ENCODE peak calls at places on chromosomes 3 and 15, in four cellular contexts. Q, P, V and H are unnamed samples.

GRCh38 chr15:80317389-80318169 is 65.6 kb upstream of the CTXND1 start:
- DNase-seq in Q (no peak), P (peak), V (peak), H (no peak)

GRCh38 chr3:184368804-184369183 is 7.3 kb downstream of the POLR2H start:
- DNase-seq in Q (peak), P (peak), V (no peak), H (no peak)

GRCh38 chr3:42670670-42671069 is 14.7 kb upstream of the KLHL40 start:
- DNase-seq in Q (no peak), P (no peak), V (no peak), H (no peak)

GRCh38 chr3:160784853-160785252 is 28.8 kb downstream of the PPM1L start:
- DNase-seq in Q (no peak), P (no peak), V (no peak), H (no peak)

GRCh38 chr3:187274315-187274976 is 17.1 kb downstream of the MASP1 start:
- DNase-seq in Q (no peak), P (no peak), V (no peak), H (no peak)

GRCh38 chr15:36468746-36469145 is 110.7 kb upstream of the CDIN1 start:
- DNase-seq in Q (no peak), P (peak), V (peak), H (peak)

GRCh38 chr15:58410353-58410752 is 21.4 kb upstream of the LIPC start:
- DNase-seq in Q (no peak), P (peak), V (no peak), H (no peak)

GRCh38 chr15:97177135-97177704 is 783.3 kb upstream of the ARRDC4 start:
- DNase-seq in Q (no peak), P (no peak), V (no peak), H (no peak)

GRCh38 chr3:53464424-53464823 is 30.0 kb upstream of the CACNA1D start:
- DNase-seq in Q (no peak), P (no peak), V (no peak), H (no peak)

GRCh38 chr3:120495809-120496208 is 45.0 kb upstream of the FSTL1 start:
- DNase-seq in Q (no peak), P (no peak), V (no peak), H (no peak)

GRCh38 chr15:89845305-89845893 is 30.7 kb upstream of the ANPEP start:
- DNase-seq in Q (no peak), P (peak), V (peak), H (no peak)

GRCh38 chr3:185631508-185632206 is 45.6 kb downstream of the SENP2 start:
- DNase-seq in Q (no peak), P (no peak), V (no peak), H (no peak)

GRCh38 chr3:160180581-160181216 is 44.5 kb upstream of the C3orf80 start:
- DNase-seq in Q (no peak), P (no peak), V (peak), H (no peak)

GRCh38 chr3:35042210-35042960 is 596.9 kb upstream of the ARPP21 start:
- DNase-seq in Q (no peak), P (no peak), V (no peak), H (no peak)

GRCh38 chr3:7760718-7761117 is 740.9 kb upstream of the LMCD1 start:
- DNase-seq in Q (no peak), P (no peak), V (no peak), H (no peak)

GRCh38 chr3:29655016-29655415 is 374.1 kb downstream of the RBMS3 start:
- DNase-seq in Q (no peak), P (no peak), V (no peak), H (no peak)

GRCh38 chr3:96449803-96450202 is 364.6 kb upstream of the EPHA6 start:
- DNase-seq in Q (no peak), P (no peak), V (no peak), H (no peak)

GRCh38 chr15:51004103-51004536 is 90.6 kb downstream of the TNFAIP8L3 start:
- DNase-seq in Q (no peak), P (peak), V (peak), H (no peak)

GRCh38 chr3:85342915-85343314 is 384.1 kb downstream of the CADM2 start:
- DNase-seq in Q (no peak), P (no peak), V (no peak), H (peak)

GRCh38 chr3:133413166-133414020 is 13.5 kb downstream of the BFSP2 start:
- DNase-seq in Q (no peak), P (peak), V (no peak), H (no peak)

GRCh38 chr3:167406876-167407492 is 26.9 kb upstream of the ZBBX start:
- DNase-seq in Q (no peak), P (peak), V (no peak), H (no peak)

GRCh38 chr3:113523241-113523640 is 8.3 kb upstream of the SPICE1 start:
- DNase-seq in Q (no peak), P (no peak), V (no peak), H (no peak)

GRCh38 chr3:64440498-64440897 is 215.2 kb upstream of the PRICKLE2 start:
- DNase-seq in Q (no peak), P (peak), V (peak), H (no peak)

GRCh38 chr3:48507256-48508061 is 3.5 kb upstream of the SHISA5 start:
- DNase-seq in Q (peak), P (peak), V (no peak), H (no peak)

GRCh38 chr3:143763568-143764162 is 84.6 kb downstream of the SLC9A9 start:
- DNase-seq in Q (no peak), P (peak), V (no peak), H (peak)

GRCh38 chr3:117407317-117407716 is 697.7 kb downstream of the TUSC7 start:
- DNase-seq in Q (no peak), P (peak), V (no peak), H (no peak)

GRCh38 chr3:180646187-180646790 is 33.0 kb downstream of the CCDC39 start:
- DNase-seq in Q (no peak), P (no peak), V (no peak), H (no peak)

GRCh38 chr3:44323341-44323955 is 15.1 kb upstream of the TCAIM start:
- DNase-seq in Q (peak), P (peak), V (peak), H (peak)

GRCh38 chr3:193872265-193872753 is 263.6 kb upstream of the HES1 start:
- DNase-seq in Q (no peak), P (peak), V (peak), H (no peak)

GRCh38 chr15:77021803-77022381 is 27.0 kb downstream of the PSTPIP1 start:
- DNase-seq in Q (peak), P (peak), V (peak), H (no peak)

GRCh38 chr3:53196575-53197407 is 35.8 kb downstream of the PRKCD start:
- DNase-seq in Q (no peak), P (peak), V (no peak), H (no peak)

GRCh38 chr3:53023072-53023823 is 22.6 kb downstream of the SFMBT1 start:
- DNase-seq in Q (no peak), P (no peak), V (no peak), H (no peak)

GRCh38 chr15:51054535-51054934 is 40.2 kb downstream of the TNFAIP8L3 start:
- DNase-seq in Q (no peak), P (no peak), V (no peak), H (peak)

GRCh38 chr3:171101982-171102610 is 75.6 kb upstream of the SLC2A2 start:
- DNase-seq in Q (no peak), P (peak), V (peak), H (no peak)

GRCh38 chr3:171329759-171330158 is 130.4 kb downstream of the TNIK start:
- DNase-seq in Q (no peak), P (no peak), V (no peak), H (no peak)

GRCh38 chr15:99604865-99605264 is 39.1 kb downstream of the MEF2A start:
- DNase-seq in Q (no peak), P (no peak), V (no peak), H (no peak)

GRCh38 chr15:50794102-50794501 is 28.6 kb upstream of the SPPL2A start:
- DNase-seq in Q (no peak), P (no peak), V (no peak), H (no peak)

GRCh38 chr3:174614046-174614445 is 245.1 kb upstream of the NAALADL2 start:
- DNase-seq in Q (no peak), P (no peak), V (no peak), H (peak)

GRCh38 chr15:25802285-25802830 is 60.8 kb downstream of the ATP10A start:
- DNase-seq in Q (no peak), P (no peak), V (no peak), H (no peak)

GRCh38 chr15:67158367-67158766 is 93.0 kb downstream of the SMAD3 start:
- DNase-seq in Q (peak), P (no peak), V (no peak), H (no peak)